ENCODE peak calls at places on chromosome 10, in four cellular contexts. One of them, this sample, is unnamed.

GRCh38 chr10:104025524-104025923 is 58.6 kb downstream of the SLK start:
- DNase-seq in activated CD4-positive, alpha-beta T cell treated with anti-CD3 and anti-CD28 coated beads, Interleukin-2, amount 50 U/mL, for 1 hour: no peak
- DNase-seq in progenitor cell of endocrine pancreas: no peak
- DNase-seq in C1 segment of cervical spinal cord: no peak
- DNase-seq in this sample: no peak

GRCh38 chr10:74825371-74826141 is 844 bp upstream of the KAT6B start:
- DNase-seq in activated CD4-positive, alpha-beta T cell treated with anti-CD3 and anti-CD28 coated beads, Interleukin-2, amount 50 U/mL, for 1 hour: peak; percentile 51
- DNase-seq in progenitor cell of endocrine pancreas: peak; percentile 67
- DNase-seq in C1 segment of cervical spinal cord: peak; percentile 78
- DNase-seq in this sample: peak; percentile 41

GRCh38 chr10:63376560-63377304 is 89.0 kb downstream of the JMJD1C start:
- DNase-seq in activated CD4-positive, alpha-beta T cell treated with anti-CD3 and anti-CD28 coated beads, Interleukin-2, amount 50 U/mL, for 1 hour: no peak
- DNase-seq in progenitor cell of endocrine pancreas: no peak
- DNase-seq in C1 segment of cervical spinal cord: no peak
- DNase-seq in this sample: no peak

GRCh38 chr10:67976292-67977245 is 92.1 kb downstream of the SIRT1 start:
- DNase-seq in activated CD4-positive, alpha-beta T cell treated with anti-CD3 and anti-CD28 coated beads, Interleukin-2, amount 50 U/mL, for 1 hour: no peak
- DNase-seq in progenitor cell of endocrine pancreas: no peak
- DNase-seq in C1 segment of cervical spinal cord: no peak
- DNase-seq in this sample: no peak

GRCh38 chr10:25023278-25023677 is 6.9 kb downstream of the THNSL1 start:
- DNase-seq in activated CD4-positive, alpha-beta T cell treated with anti-CD3 and anti-CD28 coated beads, Interleukin-2, amount 50 U/mL, for 1 hour: no peak
- DNase-seq in progenitor cell of endocrine pancreas: no peak
- DNase-seq in C1 segment of cervical spinal cord: no peak
- DNase-seq in this sample: no peak

GRCh38 chr10:119246862-119247549 is 39.6 kb downstream of the GRK5 start:
- DNase-seq in activated CD4-positive, alpha-beta T cell treated with anti-CD3 and anti-CD28 coated beads, Interleukin-2, amount 50 U/mL, for 1 hour: no peak
- DNase-seq in progenitor cell of endocrine pancreas: no peak
- DNase-seq in C1 segment of cervical spinal cord: no peak
- DNase-seq in this sample: no peak

GRCh38 chr10:94546058-94546595 is 539 bp downstream of the HELLS start:
- DNase-seq in activated CD4-positive, alpha-beta T cell treated with anti-CD3 and anti-CD28 coated beads, Interleukin-2, amount 50 U/mL, for 1 hour: no peak
- DNase-seq in progenitor cell of endocrine pancreas: no peak
- DNase-seq in C1 segment of cervical spinal cord: no peak
- DNase-seq in this sample: no peak

GRCh38 chr10:46232084-46232483 is 54.7 kb upstream of the ANTXRL start:
- DNase-seq in activated CD4-positive, alpha-beta T cell treated with anti-CD3 and anti-CD28 coated beads, Interleukin-2, amount 50 U/mL, for 1 hour: no peak
- DNase-seq in progenitor cell of endocrine pancreas: no peak
- DNase-seq in C1 segment of cervical spinal cord: no peak
- DNase-seq in this sample: no peak

GRCh38 chr10:110679633-110680472 is 35.7 kb downstream of the RBM20 start:
- DNase-seq in activated CD4-positive, alpha-beta T cell treated with anti-CD3 and anti-CD28 coated beads, Interleukin-2, amount 50 U/mL, for 1 hour: no peak
- DNase-seq in progenitor cell of endocrine pancreas: no peak
- DNase-seq in C1 segment of cervical spinal cord: no peak
- DNase-seq in this sample: no peak

GRCh38 chr10:114395361-114396022 is 8.8 kb downstream of the AFAP1L2 start:
- DNase-seq in activated CD4-positive, alpha-beta T cell treated with anti-CD3 and anti-CD28 coated beads, Interleukin-2, amount 50 U/mL, for 1 hour: no peak
- DNase-seq in progenitor cell of endocrine pancreas: no peak
- DNase-seq in C1 segment of cervical spinal cord: no peak
- DNase-seq in this sample: no peak

GRCh38 chr10:128049226-128050010 is 76.8 kb downstream of the MKI67 start:
- DNase-seq in activated CD4-positive, alpha-beta T cell treated with anti-CD3 and anti-CD28 coated beads, Interleukin-2, amount 50 U/mL, for 1 hour: no peak
- DNase-seq in progenitor cell of endocrine pancreas: no peak
- DNase-seq in C1 segment of cervical spinal cord: no peak
- DNase-seq in this sample: no peak

GRCh38 chr10:35895331-35895730 is 253.2 kb upstream of the FZD8 start:
- DNase-seq in activated CD4-positive, alpha-beta T cell treated with anti-CD3 and anti-CD28 coated beads, Interleukin-2, amount 50 U/mL, for 1 hour: no peak
- DNase-seq in progenitor cell of endocrine pancreas: no peak
- DNase-seq in C1 segment of cervical spinal cord: no peak
- DNase-seq in this sample: no peak

GRCh38 chr10:114436941-114437340 is 32.6 kb upstream of the AFAP1L2 start:
- DNase-seq in activated CD4-positive, alpha-beta T cell treated with anti-CD3 and anti-CD28 coated beads, Interleukin-2, amount 50 U/mL, for 1 hour: no peak
- DNase-seq in progenitor cell of endocrine pancreas: no peak
- DNase-seq in C1 segment of cervical spinal cord: no peak
- DNase-seq in this sample: no peak

GRCh38 chr10:73908853-73909611 is 1.9 kb upstream of the PLAU start:
- DNase-seq in activated CD4-positive, alpha-beta T cell treated with anti-CD3 and anti-CD28 coated beads, Interleukin-2, amount 50 U/mL, for 1 hour: peak; percentile 17
- DNase-seq in progenitor cell of endocrine pancreas: no peak
- DNase-seq in C1 segment of cervical spinal cord: no peak
- DNase-seq in this sample: no peak

GRCh38 chr10:124906551-124907001 is 35.3 kb upstream of the ZRANB1 start:
- DNase-seq in activated CD4-positive, alpha-beta T cell treated with anti-CD3 and anti-CD28 coated beads, Interleukin-2, amount 50 U/mL, for 1 hour: no peak
- DNase-seq in progenitor cell of endocrine pancreas: no peak
- DNase-seq in C1 segment of cervical spinal cord: no peak
- DNase-seq in this sample: no peak

GRCh38 chr10:84375011-84375410 is 46.6 kb downstream of the CCSER2 start:
- DNase-seq in activated CD4-positive, alpha-beta T cell treated with anti-CD3 and anti-CD28 coated beads, Interleukin-2, amount 50 U/mL, for 1 hour: peak; percentile 16
- DNase-seq in progenitor cell of endocrine pancreas: peak; percentile 21
- DNase-seq in C1 segment of cervical spinal cord: no peak
- DNase-seq in this sample: no peak

GRCh38 chr10:91987397-91988037 is 63.9 kb downstream of the BTAF1 start:
- DNase-seq in activated CD4-positive, alpha-beta T cell treated with anti-CD3 and anti-CD28 coated beads, Interleukin-2, amount 50 U/mL, for 1 hour: no peak
- DNase-seq in progenitor cell of endocrine pancreas: no peak
- DNase-seq in C1 segment of cervical spinal cord: no peak
- DNase-seq in this sample: no peak

GRCh38 chr10:53325073-53325472 is 552.5 kb upstream of the MBL2 start:
- DNase-seq in activated CD4-positive, alpha-beta T cell treated with anti-CD3 and anti-CD28 coated beads, Interleukin-2, amount 50 U/mL, for 1 hour: no peak
- DNase-seq in progenitor cell of endocrine pancreas: no peak
- DNase-seq in C1 segment of cervical spinal cord: no peak
- DNase-seq in this sample: no peak

GRCh38 chr10:1642600-1643160 is 94.6 kb downstream of the ADARB2 start:
- DNase-seq in activated CD4-positive, alpha-beta T cell treated with anti-CD3 and anti-CD28 coated beads, Interleukin-2, amount 50 U/mL, for 1 hour: no peak
- DNase-seq in progenitor cell of endocrine pancreas: no peak
- DNase-seq in C1 segment of cervical spinal cord: no peak
- DNase-seq in this sample: no peak

GRCh38 chr10:113947138-113948011 is 92.9 kb downstream of the NHLRC2 start:
- DNase-seq in activated CD4-positive, alpha-beta T cell treated with anti-CD3 and anti-CD28 coated beads, Interleukin-2, amount 50 U/mL, for 1 hour: no peak
- DNase-seq in progenitor cell of endocrine pancreas: no peak
- DNase-seq in C1 segment of cervical spinal cord: no peak
- DNase-seq in this sample: peak; percentile 7

GRCh38 chr10:110056822-110057221 is 49.0 kb downstream of the ADD3 start:
- DNase-seq in activated CD4-positive, alpha-beta T cell treated with anti-CD3 and anti-CD28 coated beads, Interleukin-2, amount 50 U/mL, for 1 hour: no peak
- DNase-seq in progenitor cell of endocrine pancreas: no peak
- DNase-seq in C1 segment of cervical spinal cord: no peak
- DNase-seq in this sample: no peak

This sample was measured in upper lobe of left lung.